ENCODE peak calls at places on chromosome 7, in eight cellular contexts. G is mammary epithelial cell, T is epithelial cell of proximal tubule, U is neural progenitor cell, D is psoas muscle, M is PC-9, R is left ventricle myocardium inferior, V is cardiac muscle cell. E is an unnamed sample.

GRCh38 chr7:149635561-149636329 is 137.6 kb downstream of the ZNF467 start:
- DNase-seq in D (no peak), U (no peak), G (peak), V (no peak), T (no peak), M (no peak), R (no peak), E (no peak)

GRCh38 chr7:143407296-143408246 is 1.1 kb downstream of the EPHA1 start:
- DNase-seq in T (no peak), R (no peak), M (peak), G (no peak), V (no peak), U (no peak), D (no peak), E (no peak)

GRCh38 chr7:100465702-100466311 is 1.7 kb upstream of the SPACDR start:
- DNase-seq in T (no peak), V (peak), U (peak), G (no peak), R (peak), D (peak), M (no peak), E (peak)

GRCh38 chr7:24922099-24922773 is 57.7 kb downstream of the OSBPL3 start:
- DNase-seq in V (no peak), M (no peak), G (no peak), U (no peak), D (no peak), R (no peak), T (no peak), E (no peak)

GRCh38 chr7:31078363-31078990 is 26.4 kb downstream of the ADCYAP1R1 start:
- DNase-seq in V (no peak), D (no peak), R (peak), T (no peak), M (no peak), U (no peak), G (no peak), E (no peak)

GRCh38 chr7:114921636-114922150 is at the start of gene MDFIC:
- DNase-seq in R (no peak), V (peak), G (no peak), D (peak), M (no peak), U (peak), T (peak), E (peak)

GRCh38 chr7:136064098-136064497 is 86.9 kb upstream of the MTPN start:
- DNase-seq in U (no peak), V (no peak), M (no peak), R (no peak), D (no peak), T (no peak), G (no peak), E (no peak)

GRCh38 chr7:55533050-55533728 is 39.1 kb downstream of the VOPP1 start:
- DNase-seq in V (no peak), U (no peak), D (no peak), G (peak), M (no peak), R (no peak), T (no peak), E (peak)

GRCh38 chr7:130441408-130441854 is 615 bp upstream of the CEP41 start:
- DNase-seq in M (peak), D (no peak), T (no peak), G (peak), R (no peak), V (peak), U (peak), E (no peak)

GRCh38 chr7:94043299-94043698 is 39.1 kb upstream of the BET1 start:
- DNase-seq in V (peak), G (peak), R (no peak), M (no peak), U (no peak), T (no peak), D (no peak), E (no peak)

GRCh38 chr7:115533785-115534184 is 496.8 kb downstream of the TFEC start:
- DNase-seq in M (no peak), U (no peak), G (no peak), V (peak), D (no peak), T (peak), R (no peak), E (no peak)

GRCh38 chr7:55415173-55415778 is 50.1 kb downstream of the LANCL2 start:
- DNase-seq in T (no peak), M (peak), G (peak), U (peak), D (peak), V (peak), R (peak), E (peak)

GRCh38 chr7:55129409-55130078 is 110.7 kb downstream of the EGFR start:
- DNase-seq in V (peak), D (no peak), U (no peak), M (no peak), R (no peak), G (peak), T (no peak), E (peak)

GRCh38 chr7:46908770-46909169 is 673.1 kb downstream of the TNS3 start:
- DNase-seq in R (no peak), U (no peak), M (peak), D (no peak), G (peak), T (peak), V (peak), E (no peak)

DNA sequence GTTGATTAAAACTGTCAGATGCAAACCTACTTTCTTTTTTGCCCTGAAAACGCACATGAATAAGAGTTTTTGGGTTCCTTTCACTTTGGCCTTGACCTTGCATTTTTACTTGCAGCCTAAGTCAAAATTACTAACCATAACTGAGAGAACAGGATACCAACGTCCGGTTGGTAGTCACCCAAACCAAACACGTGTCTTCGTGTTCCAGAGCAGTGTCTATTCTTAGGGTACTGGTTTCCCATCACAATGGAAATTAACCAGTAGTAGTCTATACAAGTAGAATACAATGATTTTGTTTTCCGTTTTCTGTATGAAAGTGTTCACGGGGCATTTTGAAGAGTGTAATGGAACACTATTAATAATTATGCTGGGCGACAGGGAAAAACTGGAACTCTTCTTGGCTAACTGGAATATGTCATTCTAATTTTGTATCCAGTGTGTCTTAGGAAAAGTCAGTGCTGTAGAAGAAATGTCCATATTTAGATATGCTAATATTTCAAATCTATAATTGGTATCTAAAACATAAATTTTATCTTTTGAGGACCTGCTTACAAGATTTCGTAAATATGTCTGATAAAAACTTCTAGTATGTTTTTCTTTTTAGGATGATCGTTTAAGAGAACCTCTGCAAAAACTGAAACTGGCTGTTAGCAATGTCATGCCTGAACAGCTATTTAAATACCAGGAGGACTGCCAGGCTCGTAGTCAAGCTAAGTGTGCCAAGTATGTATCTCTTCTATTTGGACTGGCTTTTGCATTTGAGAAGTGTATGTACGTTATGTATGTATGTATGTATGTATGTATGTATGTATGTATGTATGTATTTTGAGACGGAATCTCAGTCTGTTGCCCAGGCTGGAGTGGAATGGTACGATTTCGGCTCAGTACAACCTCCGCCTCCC is 40.9 kb downstream of the UBN2 start:
- DNase-seq in M (no peak), D (no peak), U (no peak), V (no peak), R (no peak), G (no peak), T (no peak), E (peak)
- H3K4me3 ChIP-seq in M (no peak), D (peak), U (no peak), V (no peak), R (peak), G (no peak), T (no peak), E (peak)

DNA sequence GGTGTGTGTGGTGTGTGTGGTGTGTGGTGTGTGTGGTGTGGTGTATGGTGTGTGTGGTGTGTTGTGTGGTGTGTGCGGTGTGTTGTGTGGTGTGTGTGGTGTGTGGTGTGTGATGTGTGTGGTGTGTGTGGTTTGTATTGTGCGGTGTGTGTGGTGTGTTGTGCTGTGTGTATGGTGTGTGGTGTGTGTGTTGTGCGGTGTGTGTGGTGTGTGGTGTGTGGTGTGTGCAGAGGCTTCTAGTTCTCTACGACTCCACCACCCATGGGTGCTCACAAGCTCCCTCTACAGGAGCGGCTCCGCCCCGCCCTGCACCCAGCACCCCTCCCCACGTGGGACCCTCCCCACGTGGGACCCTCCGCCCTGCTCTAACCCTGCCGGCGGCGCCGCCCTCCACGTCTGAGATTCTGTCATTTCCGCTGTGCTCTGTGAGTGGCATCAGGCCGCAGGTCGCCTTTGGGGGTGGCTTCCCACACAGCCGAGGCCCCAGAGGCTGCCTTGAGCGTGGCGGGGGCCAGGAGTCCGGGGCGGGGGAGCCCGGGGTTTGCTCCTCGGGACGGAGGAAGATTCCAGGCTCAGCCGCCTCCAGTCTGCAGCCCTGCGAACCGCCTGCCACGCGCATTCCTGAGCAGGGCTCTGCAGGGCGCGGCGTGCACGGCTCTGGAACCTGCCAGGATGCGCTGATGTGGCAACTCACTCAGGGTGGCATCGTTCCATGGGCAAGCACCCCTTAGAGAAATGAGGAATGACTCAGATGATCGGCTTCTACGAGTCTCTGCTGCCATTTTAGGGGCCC is 37.0 kb upstream of the DNAJB6 start:
- DNase-seq in M (peak), R (no peak), V (peak), G (no peak), U (no peak), T (peak), D (no peak), E (no peak)
- TF ChIP-seq CTCF in M (no peak), R (no peak), V (peak), G (no peak), U (peak), T (no peak), D (no peak), E (no peak)

GRCh38 chr7:142353147-142354058 is 95.5 kb upstream of the PRSS58 start:
- DNase-seq in T (no peak), D (no peak), M (no peak), U (no peak), V (peak), R (no peak), G (no peak), E (no peak)
- H3K4me3 ChIP-seq in T (no peak), D (no peak), M (no peak), U (no peak), V (no peak), R (no peak), G (no peak), E (no peak)

GRCh38 chr7:66497346-66497745 is 131.3 kb upstream of the KCTD7 start:
- DNase-seq in G (no peak), R (no peak), V (no peak), D (no peak), U (no peak), T (no peak), M (no peak), E (no peak)

GRCh38 chr7:66493235-66494181 is 135.2 kb upstream of the KCTD7 start:
- DNase-seq in R (peak), M (peak), V (peak), D (peak), T (peak), G (peak), U (peak), E (peak)
- TF ChIP-seq CTCF in R (peak), M (no peak), V (peak), D (peak), T (peak), G (no peak), U (peak), E (peak)

GRCh38 chr7:123535517-123535916 is 1.1 kb upstream of the IQUB start:
- DNase-seq in D (no peak), G (no peak), T (no peak), R (no peak), V (no peak), U (no peak), M (no peak), E (no peak)
- H3K4me3 ChIP-seq in D (peak), G (peak), T (peak), R (peak), V (peak), U (peak), M (peak), E (peak)

DNA sequence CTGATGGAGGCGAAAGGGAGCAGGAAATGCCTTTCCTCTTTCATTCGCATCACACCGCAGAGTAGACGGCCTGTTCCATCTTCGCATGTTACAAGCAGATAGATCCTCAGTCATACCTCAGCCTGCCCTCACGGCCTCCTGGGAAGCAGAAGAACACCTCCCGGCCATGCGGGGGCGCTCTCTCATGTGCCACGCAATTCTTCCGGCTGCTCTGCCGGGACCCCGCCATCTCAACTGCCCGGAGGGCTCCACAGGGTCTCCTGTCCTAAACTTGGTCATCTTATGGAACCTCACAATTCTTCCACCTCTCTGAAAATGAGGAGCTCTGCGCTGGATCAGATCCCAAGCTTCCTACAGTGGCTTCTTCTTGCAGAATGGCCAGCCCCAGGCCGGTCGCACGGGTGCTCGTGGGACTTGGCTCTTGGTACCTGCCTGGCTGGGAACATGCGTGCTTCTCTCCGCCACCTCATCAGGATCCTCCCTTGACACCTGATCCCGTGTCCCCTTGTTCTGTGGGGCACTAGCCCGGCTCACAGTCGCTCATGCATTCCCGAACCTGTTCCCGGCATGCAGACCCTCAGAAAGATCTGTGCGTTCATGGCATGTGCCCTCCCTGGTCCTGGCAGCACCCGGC is 262.8 kb upstream of the SHH start:
- DNase-seq in V (no peak), U (no peak), G (no peak), T (no peak), R (no peak), D (no peak), M (no peak), E (no peak)
- TF ChIP-seq CTCF in V (no peak), U (no peak), G (no peak), T (no peak), R (no peak), D (no peak), M (peak), E (no peak)

GRCh38 chr7:977326-978048 is 2.1 kb upstream of the COX19 start:
- DNase-seq in D (no peak), T (peak), V (peak), R (no peak), G (peak), U (peak), M (no peak), E (no peak)

GRCh38 chr7:978049-978346 is 2.6 kb upstream of the COX19 start:
- DNase-seq in U (no peak), V (no peak), D (no peak), T (no peak), R (no peak), G (no peak), M (no peak), E (no peak)

GRCh38 chr7:978416-979091 is 3.2 kb upstream of the COX19 start:
- DNase-seq in U (no peak), V (no peak), T (no peak), D (no peak), G (no peak), M (no peak), R (no peak), E (no peak)

GRCh38 chr7:975702-976473 is 539 bp upstream of the COX19 start:
- DNase-seq in V (no peak), U (no peak), T (no peak), R (no peak), M (no peak), D (no peak), G (no peak), E (no peak)

GRCh38 chr7:976901-977325 is 1.6 kb upstream of the COX19 start:
- DNase-seq in V (no peak), D (no peak), M (no peak), T (no peak), U (no peak), R (no peak), G (no peak), E (no peak)
- H3K4me3 ChIP-seq in V (no peak), D (no peak), M (no peak), T (no peak), U (no peak), R (no peak), G (no peak), E (no peak)

E was measured in gastrocnemius medialis.